ENCODE peak calls at places on chromosomes 16 and 17, in ten cellular contexts. M is renal cortical epithelial cell; G is HuH-7; F is activated CD8-positive, alpha-beta memory T cell treated with anti-CD3 and anti-CD28 coated beads for 4 hours; Y is stimulated activated CD8-positive, alpha-beta memory T cell treated with anti-CD3 and anti-CD28 coated beads, Interleukin-4, amount 100 ng/mL, for 1 hour; Q is activated CD4-positive, alpha-beta memory T cell treated with anti-CD3 and anti-CD28 coated beads for 36 hours; V is A549; Z is stimulated activated CD4-positive, alpha-beta T cell treated with anti-CD3 and anti-CD28 coated beads, TNF-alpha, amount 100 ng/mL, for 24 hours; J is WTC11; T is thoracic aorta. S is an unnamed sample.

GRCh38 chr16:85689285-85689949 is 663 bp upstream of the GINS2 start:
- DNase-seq in Y (no peak), V (peak), Q (no peak), M (no peak), G (no peak), Z (no peak), F (no peak), J (no peak), T (no peak), S (no peak)

GRCh38 chr17:55749985-55750384 is 866 bp upstream of the PCTP start:
- DNase-seq in M (no peak), Y (no peak), T (no peak), F (no peak), V (no peak), Z (no peak), Q (no peak), G (no peak), J (no peak), S (no peak)

GRCh38 chr16:30040221-30040620 is 9.2 kb upstream of the TLCD3B start:
- DNase-seq in J (no peak), Y (no peak), T (no peak), Q (no peak), V (no peak), F (no peak), M (no peak), Z (no peak), G (no peak), S (no peak)

GRCh38 chr17:2724783-2725164 is 13.2 kb upstream of the CLUH start:
- DNase-seq in V (peak), M (no peak), F (no peak), Z (peak), G (peak), Q (peak), J (peak), Y (no peak), T (no peak), S (peak)

GRCh38 chr17:66200685-66201092 is 8.8 kb upstream of the CEP112 start:
- DNase-seq in G (peak), Z (peak), Y (no peak), Q (peak), T (no peak), J (peak), V (peak), F (no peak), M (peak), S (peak)

GRCh38 chr17:57400648-57401047 is 144.3 kb downstream of the MSI2 start:
- DNase-seq in T (no peak), J (no peak), G (no peak), Y (no peak), F (no peak), M (no peak), Z (no peak), V (no peak), Q (no peak), S (no peak)

GRCh38 chr17:35577826-35578194 is 561 bp downstream of the PEX12 start:
- DNase-seq in G (no peak), M (no peak), F (no peak), Q (no peak), Y (no peak), T (no peak), V (no peak), J (no peak), Z (no peak), S (peak)

GRCh38 chr17:79048826-79049755 is 25.1 kb downstream of the C1QTNF1 start:
- DNase-seq in F (no peak), Q (no peak), V (no peak), G (no peak), J (no peak), Z (no peak), T (no peak), M (no peak), Y (no peak), S (no peak)

GRCh38 chr16:64240586-64240985 is 881.3 kb downstream of the CDH11 start:
- DNase-seq in T (no peak), J (no peak), F (no peak), M (peak), Q (no peak), V (no peak), Y (no peak), G (no peak), Z (no peak), S (no peak)

GRCh38 chr17:66829883-66830282 is 5.0 kb upstream of the CACNG5 start:
- DNase-seq in G (no peak), V (no peak), J (peak), Z (no peak), Y (no peak), Q (no peak), F (no peak), T (no peak), M (no peak), S (peak)

GRCh38 chr16:77214411-77215138 is 15.4 kb downstream of the SYCE1L start:
- DNase-seq in G (no peak), V (no peak), Q (no peak), Y (no peak), T (no peak), Z (no peak), J (no peak), F (no peak), M (peak), S (peak)

GRCh38 chr16:89257281-89257731 is 39.8 kb downstream of the ZNF778 start:
- DNase-seq in M (no peak), Y (no peak), J (peak), Z (no peak), V (no peak), F (no peak), T (no peak), G (peak), Q (no peak), S (peak)

GRCh38 chr17:19645608-19646250 is 2.8 kb upstream of the ALDH3A2 start:
- DNase-seq in F (peak), Q (peak), G (peak), V (peak), Z (peak), J (peak), Y (peak), M (no peak), T (no peak), S (peak)

GRCh38 chr16:57773680-57774295 is 28.5 kb downstream of the KIFC3 start:
- DNase-seq in G (no peak), Q (no peak), Y (no peak), M (peak), Z (no peak), T (no peak), J (no peak), V (no peak), F (no peak), S (no peak)

GRCh38 chr17:45190503-45191282 is 29.0 kb downstream of the HEXIM2 start:
- DNase-seq in Z (no peak), Q (no peak), F (no peak), M (peak), V (no peak), Y (no peak), T (no peak), G (no peak), J (no peak), S (no peak)

GRCh38 chr17:56548661-56549060 is 44.8 kb upstream of the NOG start:
- DNase-seq in Q (no peak), Z (no peak), G (no peak), T (no peak), Y (no peak), F (no peak), J (no peak), M (no peak), V (no peak), S (no peak)

GRCh38 chr17:80083136-80083661 is 18.2 kb upstream of the GAA start:
- DNase-seq in J (no peak), T (no peak), Z (no peak), G (no peak), Y (no peak), V (no peak), F (no peak), M (no peak), Q (no peak), S (no peak)

GRCh38 chr17:46984341-46984740 is 5.3 kb upstream of the RPRML start:
- DNase-seq in V (no peak), Y (no peak), J (no peak), Z (no peak), Q (no peak), F (no peak), M (no peak), G (no peak), T (no peak), S (no peak)

GRCh38 chr17:79041723-79042420 is 17.9 kb downstream of the C1QTNF1 start:
- DNase-seq in M (no peak), J (no peak), G (no peak), Y (no peak), Z (no peak), V (no peak), Q (no peak), T (no peak), F (no peak), S (no peak)

GRCh38 chr17:79904865-79905264 is 65.6 kb upstream of the CBX4 start:
- DNase-seq in Z (no peak), M (no peak), Y (no peak), T (no peak), J (peak), Q (no peak), G (no peak), F (no peak), V (no peak), S (no peak)

GRCh38 chr17:69198238-69198637 is 30.4 kb downstream of the ABCA10 start:
- DNase-seq in G (no peak), V (no peak), Z (no peak), J (no peak), T (no peak), F (no peak), M (no peak), Q (no peak), Y (no peak), S (no peak)

GRCh38 chr17:2885751-2886150 is 89.5 kb downstream of the RAP1GAP2 start:
- DNase-seq in J (no peak), T (no peak), Y (no peak), G (no peak), Q (no peak), Z (no peak), V (no peak), F (no peak), M (no peak), S (no peak)

GRCh38 chr17:282000-282911 is 70.4 kb downstream of the RPH3AL start:
- DNase-seq in Y (no peak), Q (no peak), T (no peak), Z (no peak), V (no peak), G (peak), M (no peak), J (no peak), F (no peak), S (no peak)

GRCh38 chr16:54928421-54929089 is 2.1 kb upstream of the IRX5 start:
- DNase-seq in T (no peak), Z (peak), F (no peak), Q (peak), J (no peak), V (peak), Y (no peak), G (peak), M (no peak), S (peak)

GRCh38 chr16:4465977-4466779 is 8.2 kb downstream of the NMRAL1 start:
- DNase-seq in Y (peak), Q (peak), G (no peak), V (no peak), F (peak), Z (peak), J (no peak), M (no peak), T (no peak), S (no peak)

GRCh38 chr16:85448557-85449194 is 164.4 kb upstream of the GSE1 start:
- DNase-seq in Z (no peak), T (no peak), G (peak), Q (peak), V (no peak), J (no peak), Y (peak), F (peak), M (no peak), S (no peak)

S was measured in dermis blood vessel endothelial cell.